ENCODE peak calls at places on chromosomes 5 and 9, in four cellular contexts. S is CD4-positive, alpha-beta memory T cell; U is neuronal stem cell; P is CD4-positive, alpha-beta T cell. K is an unnamed sample.

GRCh38 chr5:102307232-102307631 is 11.1 kb upstream of the SLCO4C1 start:
- DNase-seq in S (no peak), U (no peak), P (no peak), K (no peak)

GRCh38 chr9:38697901-38698300 is 22.0 kb downstream of the FAM240B start:
- DNase-seq in S (no peak), U (no peak), P (no peak), K (no peak)

GRCh38 chr5:161403996-161404395 is 142.5 kb downstream of the GABRB2 start:
- DNase-seq in S (no peak), U (no peak), P (no peak), K (no peak)

GRCh38 chr5:113118298-113118697 is 141.7 kb downstream of the DCP2 start:
- DNase-seq in S (no peak), U (no peak), P (no peak), K (no peak)

GRCh38 chr5:155878991-155879575 is 447.9 kb upstream of the SGCD start:
- DNase-seq in S (no peak), U (no peak), P (no peak), K (no peak)

GRCh38 chr5:169196059-169196458 is 104.9 kb downstream of the SLIT3 start:
- DNase-seq in S (no peak), U (no peak), P (no peak), K (no peak)

GRCh38 chr5:174735498-174736350 is 11.3 kb downstream of the MSX2 start:
- DNase-seq in S (no peak), U (no peak), P (no peak), K (no peak)

GRCh38 chr5:154962494-154962893 is 21.6 kb downstream of the MRPL22 start:
- DNase-seq in S (no peak), U (no peak), P (no peak), K (no peak)

GRCh38 chr9:76697110-76697509 is 67.1 kb upstream of the PCA3 start:
- DNase-seq in S (no peak), U (no peak), P (no peak), K (no peak)

GRCh38 chr5:78275998-78276543 is 18.4 kb downstream of the AP3B1 start:
- DNase-seq in S (no peak), U (no peak), P (no peak), K (no peak)

GRCh38 chr5:131068893-131069643 is 96.0 kb downstream of the HINT1 start:
- DNase-seq in S (peak), U (no peak), P (peak), K (no peak)

GRCh38 chr9:69834056-69834455 is 13.4 kb downstream of the CFAP95 start:
- DNase-seq in S (no peak), U (no peak), P (no peak), K (no peak)

DNA sequence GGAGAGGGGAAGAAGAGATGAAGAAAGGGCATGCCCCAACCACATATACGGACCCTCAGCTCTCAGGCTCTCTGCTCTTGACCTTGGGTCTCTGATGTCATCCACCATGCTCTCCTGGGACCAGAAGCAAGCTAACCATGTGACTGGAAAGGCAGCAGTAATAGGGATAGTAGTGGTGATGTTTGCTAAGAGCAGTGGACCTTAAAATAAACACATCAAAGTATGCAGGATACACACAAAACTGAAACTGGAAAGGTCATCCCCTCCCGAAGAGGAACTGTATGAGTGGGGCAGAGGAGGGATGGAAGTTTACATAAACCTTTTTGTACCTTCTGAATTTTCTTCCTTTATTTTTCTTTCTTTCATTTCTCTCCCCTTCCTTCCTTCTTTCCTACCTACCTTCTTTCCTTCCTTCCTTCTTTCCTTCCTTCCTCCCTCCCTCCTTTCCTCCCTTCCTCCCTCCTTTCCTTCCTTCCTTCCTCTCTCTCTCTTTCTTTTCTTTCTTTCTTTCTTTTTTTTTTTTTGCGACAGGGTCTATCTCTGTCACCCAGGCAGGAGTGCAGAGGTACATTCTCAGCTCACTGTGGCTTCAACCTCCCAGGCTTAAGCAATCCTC is 8.1 kb upstream of the PTPN3 start:
- DNase-seq in S (no peak), U (no peak), P (no peak), K (no peak)
- H3K27ac ChIP-seq in S (no peak), U (no peak), P (no peak), K (no peak)

GRCh38 chr5:176543428-176544182 is 5.5 kb upstream of the CDHR2 start:
- DNase-seq in S (peak), U (peak), P (peak), K (no peak)
- H3K27ac ChIP-seq in S (peak), U (no peak), P (peak), K (peak)

GRCh38 chr5:116063950-116064349 is 20.9 kb upstream of the COMMD10 start:
- DNase-seq in S (no peak), U (no peak), P (no peak), K (no peak)

GRCh38 chr5:116062352-116062751 is 22.5 kb upstream of the COMMD10 start:
- DNase-seq in S (no peak), U (no peak), P (no peak), K (no peak)

GRCh38 chr5:116058346-116058936 is 26.2 kb downstream of the ARL14EPL start:
- DNase-seq in S (no peak), U (no peak), P (no peak), K (no peak)
- H3K27ac ChIP-seq in S (no peak), U (no peak), P (no peak), K (no peak)

DNA sequence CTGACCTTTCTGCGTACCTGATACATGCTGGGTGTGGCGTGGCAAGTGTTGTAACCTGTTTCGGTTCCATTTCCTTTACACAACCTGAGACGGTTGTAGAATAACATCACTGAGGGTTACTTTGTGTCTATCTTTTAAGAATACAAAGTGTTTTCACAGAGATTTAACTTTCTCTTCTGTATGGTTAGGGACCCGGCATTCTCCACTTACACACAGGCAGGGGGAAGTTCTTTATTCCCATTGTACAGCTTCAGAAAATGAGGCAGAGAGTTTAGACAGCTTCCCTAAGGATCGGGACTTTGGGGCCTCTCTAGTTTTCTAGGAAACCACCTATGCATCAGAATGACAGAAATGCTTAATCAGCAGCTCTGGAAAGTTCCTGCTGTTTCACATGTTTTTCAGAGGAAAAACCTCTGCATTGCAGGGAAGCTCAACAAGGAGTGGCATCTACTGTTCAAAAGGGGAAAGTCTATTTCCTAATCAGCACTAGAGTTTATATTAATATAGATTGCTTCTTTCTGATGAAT is 41.3 kb downstream of the CAST start:
- DNase-seq in S (no peak), U (no peak), P (no peak), K (no peak)
- H3K27ac ChIP-seq in S (peak), U (no peak), P (peak), K (peak)

GRCh38 chr9:134545213-134546211 is 96.1 kb upstream of the COL5A1 start:
- DNase-seq in S (no peak), U (no peak), P (no peak), K (no peak)
- H3K27ac ChIP-seq in S (no peak), U (no peak), P (no peak), K (peak)

GRCh38 chr9:117704597-117704996 is 394 bp downstream of the TLR4 start:
- DNase-seq in S (no peak), U (no peak), P (no peak), K (no peak)
- H3K27ac ChIP-seq in S (no peak), U (peak), P (no peak), K (peak)

GRCh38 chr5:17216974-17217325 is 481 bp upstream of the BASP1 start:
- DNase-seq in S (no peak), U (peak), P (no peak), K (no peak)
- H3K27ac ChIP-seq in S (no peak), U (peak), P (no peak), K (no peak)

GRCh38 chr9:125706661-125707539 is at the start of gene MAPKAP1:
- DNase-seq in S (peak), U (peak), P (peak), K (peak)

GRCh38 chr9:125701351-125701750 is 5.7 kb downstream of the MAPKAP1 start:
- DNase-seq in S (no peak), U (no peak), P (no peak), K (no peak)

GRCh38 chr9:125700791-125701190 is 6.2 kb downstream of the MAPKAP1 start:
- DNase-seq in S (no peak), U (no peak), P (no peak), K (no peak)

GRCh38 chr9:125703662-125704061 is 3.3 kb downstream of the MAPKAP1 start:
- DNase-seq in S (no peak), U (no peak), P (no peak), K (no peak)

DNA sequence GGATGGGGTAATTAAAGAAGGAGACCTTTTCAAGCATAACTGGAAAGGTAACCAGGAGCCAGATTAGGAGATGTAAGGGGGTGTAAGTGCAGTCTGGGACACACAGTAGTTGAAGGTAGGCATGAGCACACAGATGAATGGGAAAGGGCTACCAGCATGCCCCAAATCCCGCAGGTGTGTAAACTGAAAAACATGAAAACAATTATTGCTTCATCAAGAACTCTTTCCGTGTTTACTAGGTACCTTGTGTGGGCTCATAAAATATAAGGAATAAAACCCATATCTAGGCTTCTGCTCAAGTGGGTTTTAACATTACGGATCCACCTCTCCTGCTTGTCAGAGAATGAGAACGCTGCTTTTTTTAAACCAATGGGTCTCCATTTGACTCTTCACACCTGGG is 1.1 kb downstream of the MAPKAP1 start:
- DNase-seq in S (no peak), U (no peak), P (no peak), K (no peak)
- H3K27ac ChIP-seq in S (no peak), U (no peak), P (no peak), K (no peak)

GRCh38 chr9:95552241-95552640 is 35.5 kb upstream of the PTCH1 start:
- DNase-seq in S (no peak), U (no peak), P (no peak), K (no peak)
- H3K27ac ChIP-seq in S (no peak), U (no peak), P (no peak), K (no peak)